ENCODE peak calls at places on chromosome 22, in five cellular contexts. N is Panc1, D is prostate gland, O is HCT116, A is H9. P is an unnamed sample. For H3K9me3, the result is how much of the 10 kb centered on the place peaks cover.

GRCh38 chr22:46077669-46078099 is 72.6 kb upstream of the PPARA start:
- DNase-seq in O (no peak), N (no peak), A (no peak), D (no peak), P (no peak)

GRCh38 chr22:39723463-39723862 is 152.9 kb downstream of the CACNA1I start:
- DNase-seq in A (no peak), N (no peak), D (no peak), O (no peak), P (peak)

GRCh38 chr22:33577862-33578411 is 342.3 kb downstream of the LARGE1 start:
- DNase-seq in O (no peak), N (no peak), A (no peak), D (no peak), P (peak)

GRCh38 chr22:23278883-23279675 is 98.8 kb downstream of the BCR start:
- DNase-seq in N (no peak), D (peak), O (no peak), A (no peak), P (no peak)

GRCh38 chr22:31244943-31245451 is 32.9 kb downstream of the LIMK2 start:
- DNase-seq in N (no peak), A (no peak), D (no peak), O (no peak), P (no peak)

GRCh38 chr22:19473578-19473977 is 5.4 kb downstream of the UFD1 start:
- DNase-seq in D (no peak), A (no peak), O (no peak), N (no peak), P (no peak)

GRCh38 chr22:37669586-37669985 is 5.8 kb upstream of the LGALS1 start:
- DNase-seq in A (no peak), O (no peak), D (no peak), N (no peak), P (no peak)

GRCh38 chr22:25139062-25139461 is 60.6 kb upstream of the CRYBB3 start:
- DNase-seq in D (peak), N (no peak), O (no peak), A (no peak), P (no peak)

GRCh38 chr22:32536352-32536751 is 61.7 kb downstream of the FBXO7 start:
- DNase-seq in A (no peak), N (no peak), O (no peak), D (no peak), P (no peak)

GRCh38 chr22:19663821-19664325 is 50.4 kb upstream of the SEPTIN5 start:
- DNase-seq in D (no peak), O (no peak), A (no peak), N (no peak), P (no peak)

GRCh38 chr22:39301108-39301507 is 18.3 kb downstream of the RPL3 start:
- DNase-seq in N (no peak), D (no peak), A (no peak), O (no peak), P (no peak)

GRCh38 chr22:19166421-19166820 is 12.1 kb downstream of the SLC25A1 start:
- DNase-seq in A (no peak), D (no peak), N (no peak), O (no peak), P (no peak)

GRCh38 chr22:17912942-17913704 is 111.2 kb downstream of the MICAL3 start:
- DNase-seq in A (no peak), N (no peak), O (no peak), D (no peak), P (no peak)

GRCh38 chr22:17911312-17911705 is 113.1 kb downstream of the MICAL3 start:
- DNase-seq in D (no peak), N (no peak), A (no peak), O (no peak), P (no peak)

GRCh38 chr22:17907731-17908051 is 116.7 kb downstream of the MICAL3 start:
- DNase-seq in N (no peak), A (no peak), D (no peak), O (no peak), P (no peak)

GRCh38 chr22:17911887-17912286 is 112.5 kb downstream of the MICAL3 start:
- DNase-seq in N (no peak), A (no peak), D (no peak), O (no peak), P (no peak)

DNA sequence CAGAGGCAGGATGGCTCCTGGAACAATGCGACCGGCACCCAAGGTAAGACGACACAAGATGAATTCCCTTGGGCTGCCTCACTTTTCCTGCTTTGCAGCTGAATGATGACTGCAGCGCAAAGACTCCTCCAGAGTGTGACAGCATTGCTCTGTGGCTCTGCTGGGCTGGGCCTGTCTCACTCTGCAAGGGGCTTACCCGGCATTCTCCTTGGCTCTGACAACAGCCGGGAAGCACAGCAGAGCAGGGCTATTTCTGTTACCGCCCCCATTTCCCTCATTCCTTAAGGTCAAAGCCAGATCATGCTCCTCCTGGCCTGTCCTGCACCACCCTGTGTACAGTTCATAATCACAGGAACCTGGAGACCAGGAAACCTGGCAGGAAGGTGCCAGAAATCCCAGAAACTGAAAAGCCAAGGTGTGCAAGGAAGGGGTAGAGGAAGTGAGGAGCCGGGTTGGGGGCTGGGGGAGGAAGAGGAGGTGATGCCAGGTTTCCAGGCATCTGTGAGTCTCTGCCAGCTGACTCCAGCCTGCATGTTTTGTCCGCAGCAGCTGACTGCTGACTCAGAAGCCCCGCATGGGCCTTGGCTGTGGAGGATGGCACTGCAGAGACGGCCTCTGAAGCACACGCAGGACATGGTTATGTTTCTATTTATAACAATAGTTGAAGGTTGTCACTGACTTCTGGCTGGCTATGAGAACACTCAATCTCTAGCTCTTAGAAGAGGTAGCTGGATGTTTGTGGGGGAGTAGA is 113.6 kb downstream of the MICAL3 start:
- DNase-seq in D (peak), A (peak), N (peak), O (no peak), P (no peak)
- TF ChIP-seq CTCF in D (peak), A (peak), N (no peak), O (no peak), P (no peak)

GRCh38 chr22:47486569-47487312 is 724.3 kb downstream of the TBC1D22A start:
- DNase-seq in N (no peak), D (no peak), A (no peak), O (no peak), P (no peak)

GRCh38 chr22:47484960-47485571 is 722.6 kb downstream of the TBC1D22A start:
- DNase-seq in A (no peak), O (no peak), D (no peak), N (no peak), P (no peak)
- H3K9me3 ChIP-seq in A (half or more), O (under half), D (under half), N (under half), P (under half)

GRCh38 chr22:49966716-49967332 is 6.3 kb downstream of the PIM3 start:
- DNase-seq in O (no peak), D (no peak), A (peak), N (no peak), P (peak)

GRCh38 chr22:49968313-49968830 is 7.8 kb downstream of the PIM3 start:
- DNase-seq in N (no peak), A (peak), D (no peak), O (no peak), P (no peak)

GRCh38 chr22:49968831-49969661 is 8.5 kb downstream of the PIM3 start:
- DNase-seq in D (no peak), A (peak), O (no peak), N (no peak), P (peak)

GRCh38 chr22:49966041-49966715 is 5.6 kb downstream of the PIM3 start:
- DNase-seq in N (no peak), A (peak), D (no peak), O (no peak), P (peak)

GRCh38 chr22:49967333-49968241 is 7.0 kb downstream of the PIM3 start:
- DNase-seq in N (no peak), A (peak), D (peak), O (no peak), P (peak)
- TF ChIP-seq CTCF in N (no peak), A (no peak), D (no peak), O (no peak), P (no peak)

GRCh38 chr22:16965560-16965959 is 42.5 kb downstream of the GAB4 start:
- DNase-seq in O (no peak), N (no peak), A (no peak), D (no peak), P (no peak)
- H3K9me3 ChIP-seq in O (under half), N (under half), A (under half), D (under half), P (under half)

DNA sequence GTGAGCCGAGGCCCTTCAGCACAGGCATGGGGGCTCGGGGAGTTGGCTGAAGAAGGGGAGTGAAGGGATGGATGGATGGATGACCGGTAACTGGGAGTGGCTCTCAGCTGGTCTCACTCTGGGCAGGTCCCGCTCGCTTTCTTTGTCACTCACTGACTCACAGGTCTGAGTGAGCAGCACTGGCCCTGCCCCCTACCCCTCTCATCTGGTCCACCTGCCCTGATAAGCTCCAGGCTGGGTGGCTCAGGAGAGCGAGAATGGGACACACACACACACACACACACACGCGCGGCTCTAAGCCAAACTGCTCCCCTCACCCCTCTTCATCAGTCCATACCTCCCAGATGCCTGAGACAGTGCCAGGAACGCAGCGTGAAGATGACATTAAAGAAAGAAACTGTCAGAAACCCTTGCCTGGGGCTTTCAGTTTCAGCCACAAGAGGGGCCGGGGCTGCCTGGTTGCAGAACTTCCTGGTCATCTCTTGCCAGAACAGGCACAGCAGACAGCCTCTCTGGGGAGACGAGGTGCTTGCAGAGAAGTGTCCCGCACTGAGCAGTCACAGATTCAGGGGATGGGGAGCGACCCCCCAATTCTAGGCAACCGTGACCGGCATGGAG is 16.5 kb upstream of the SHISAL1 start:
- DNase-seq in A (no peak), N (no peak), D (no peak), O (no peak), P (no peak)
- TF ChIP-seq CTCF in A (no peak), N (no peak), D (no peak), O (no peak), P (no peak)